ENCODE peak calls at places on chromosome 9, in eight cellular contexts. One of them, this sample, is unnamed.

GRCh38 chr9:87333802-87334201 is 163.9 kb upstream of the DAPK1 start:
- DNase-seq in adrenal gland: no peak
- DNase-seq in endodermal cell: no peak
- DNase-seq in BE2C: no peak
- DNase-seq in body of pancreas: no peak
- DNase-seq in right lobe of liver: no peak
- DNase-seq in choroid plexus epithelial cell: no peak
- DNase-seq in tibial nerve: no peak
- DNase-seq in this sample: no peak

GRCh38 chr9:16335788-16336580 is 534.5 kb downstream of the BNC2 start:
- DNase-seq in body of pancreas: peak; percentile 59
- DNase-seq in BE2C: no peak
- DNase-seq in adrenal gland: peak; percentile 94
- DNase-seq in endodermal cell: no peak
- DNase-seq in choroid plexus epithelial cell: peak; percentile 97
- DNase-seq in tibial nerve: peak; percentile 81
- DNase-seq in right lobe of liver: no peak
- DNase-seq in this sample: peak; percentile 94

GRCh38 chr9:81666123-81666522 is 23.2 kb downstream of the TLE1 start:
- DNase-seq in adrenal gland: no peak
- DNase-seq in tibial nerve: no peak
- DNase-seq in BE2C: no peak
- DNase-seq in right lobe of liver: no peak
- DNase-seq in body of pancreas: no peak
- DNase-seq in endodermal cell: no peak
- DNase-seq in choroid plexus epithelial cell: no peak
- DNase-seq in this sample: no peak

GRCh38 chr9:19994296-19994695 is 205.5 kb upstream of the SLC24A2 start:
- DNase-seq in endodermal cell: no peak
- DNase-seq in body of pancreas: no peak
- DNase-seq in right lobe of liver: no peak
- DNase-seq in tibial nerve: no peak
- DNase-seq in choroid plexus epithelial cell: no peak
- DNase-seq in adrenal gland: no peak
- DNase-seq in BE2C: no peak
- DNase-seq in this sample: no peak

GRCh38 chr9:3868466-3868865 is 342.7 kb upstream of the RFX3 start:
- DNase-seq in endodermal cell: no peak
- DNase-seq in right lobe of liver: no peak
- DNase-seq in BE2C: no peak
- DNase-seq in choroid plexus epithelial cell: no peak
- DNase-seq in adrenal gland: no peak
- DNase-seq in body of pancreas: no peak
- DNase-seq in tibial nerve: no peak
- DNase-seq in this sample: no peak

GRCh38 chr9:69877852-69878507 is 57.4 kb downstream of the CFAP95 start:
- DNase-seq in adrenal gland: no peak
- DNase-seq in BE2C: no peak
- DNase-seq in tibial nerve: peak; percentile 18
- DNase-seq in right lobe of liver: no peak
- DNase-seq in choroid plexus epithelial cell: peak; percentile 65
- DNase-seq in endodermal cell: no peak
- DNase-seq in body of pancreas: no peak
- DNase-seq in this sample: no peak

GRCh38 chr9:32360983-32361673 is 23.3 kb upstream of the ACO1 start:
- DNase-seq in right lobe of liver: no peak
- DNase-seq in body of pancreas: no peak
- DNase-seq in BE2C: no peak
- DNase-seq in endodermal cell: no peak
- DNase-seq in choroid plexus epithelial cell: no peak
- DNase-seq in tibial nerve: no peak
- DNase-seq in adrenal gland: no peak
- DNase-seq in this sample: no peak

GRCh38 chr9:28774433-28775029 is 1201.2 kb upstream of the C9orf72 start:
- DNase-seq in tibial nerve: no peak
- DNase-seq in body of pancreas: no peak
- DNase-seq in BE2C: no peak
- DNase-seq in adrenal gland: no peak
- DNase-seq in endodermal cell: no peak
- DNase-seq in choroid plexus epithelial cell: peak; percentile 67
- DNase-seq in right lobe of liver: no peak
- DNase-seq in this sample: no peak

GRCh38 chr9:87854563-87854962 is 28.1 kb upstream of the SPATA31E1 start:
- DNase-seq in choroid plexus epithelial cell: no peak
- DNase-seq in endodermal cell: peak; percentile 8
- DNase-seq in right lobe of liver: no peak
- DNase-seq in adrenal gland: no peak
- DNase-seq in tibial nerve: no peak
- DNase-seq in BE2C: no peak
- DNase-seq in body of pancreas: no peak
- DNase-seq in this sample: no peak

GRCh38 chr9:113620377-113621161 is 157.0 kb downstream of the RGS3 start:
- DNase-seq in endodermal cell: peak; percentile 89
- DNase-seq in tibial nerve: peak; percentile 48
- DNase-seq in body of pancreas: peak; percentile 92
- DNase-seq in BE2C: peak; percentile 84
- DNase-seq in right lobe of liver: peak; percentile 64
- DNase-seq in choroid plexus epithelial cell: peak; percentile 91
- DNase-seq in adrenal gland: peak; percentile 88
- DNase-seq in this sample: peak; percentile 84

GRCh38 chr9:127942152-127943010 is 4.7 kb upstream of the DPM2 start:
- DNase-seq in body of pancreas: peak; percentile 65
- DNase-seq in adrenal gland: peak; percentile 71
- DNase-seq in choroid plexus epithelial cell: peak; percentile 77
- DNase-seq in BE2C: peak; percentile 80
- DNase-seq in right lobe of liver: no peak
- DNase-seq in tibial nerve: no peak
- DNase-seq in endodermal cell: peak; percentile 93
- DNase-seq in this sample: peak; percentile 85

GRCh38 chr9:95719354-95719753 is 156.1 kb upstream of the ERCC6L2 start:
- DNase-seq in body of pancreas: no peak
- DNase-seq in adrenal gland: no peak
- DNase-seq in endodermal cell: peak; percentile 4
- DNase-seq in tibial nerve: no peak
- DNase-seq in BE2C: no peak
- DNase-seq in right lobe of liver: no peak
- DNase-seq in choroid plexus epithelial cell: no peak
- DNase-seq in this sample: no peak

GRCh38 chr9:16203735-16204573 is 651.1 kb downstream of the CCDC171 start:
- DNase-seq in right lobe of liver: no peak
- DNase-seq in choroid plexus epithelial cell: no peak
- DNase-seq in BE2C: no peak
- DNase-seq in body of pancreas: no peak
- DNase-seq in tibial nerve: no peak
- DNase-seq in endodermal cell: no peak
- DNase-seq in adrenal gland: no peak
- DNase-seq in this sample: no peak

GRCh38 chr9:17594961-17595360 is 16.1 kb downstream of the SH3GL2 start:
- DNase-seq in tibial nerve: no peak
- DNase-seq in BE2C: no peak
- DNase-seq in right lobe of liver: no peak
- DNase-seq in adrenal gland: no peak
- DNase-seq in choroid plexus epithelial cell: no peak
- DNase-seq in body of pancreas: no peak
- DNase-seq in endodermal cell: no peak
- DNase-seq in this sample: no peak

GRCh38 chr9:32350682-32351081 is 33.8 kb upstream of the ACO1 start:
- DNase-seq in choroid plexus epithelial cell: peak; percentile 58
- DNase-seq in endodermal cell: no peak
- DNase-seq in tibial nerve: no peak
- DNase-seq in BE2C: no peak
- DNase-seq in body of pancreas: no peak
- DNase-seq in adrenal gland: no peak
- DNase-seq in right lobe of liver: no peak
- DNase-seq in this sample: no peak

DNA sequence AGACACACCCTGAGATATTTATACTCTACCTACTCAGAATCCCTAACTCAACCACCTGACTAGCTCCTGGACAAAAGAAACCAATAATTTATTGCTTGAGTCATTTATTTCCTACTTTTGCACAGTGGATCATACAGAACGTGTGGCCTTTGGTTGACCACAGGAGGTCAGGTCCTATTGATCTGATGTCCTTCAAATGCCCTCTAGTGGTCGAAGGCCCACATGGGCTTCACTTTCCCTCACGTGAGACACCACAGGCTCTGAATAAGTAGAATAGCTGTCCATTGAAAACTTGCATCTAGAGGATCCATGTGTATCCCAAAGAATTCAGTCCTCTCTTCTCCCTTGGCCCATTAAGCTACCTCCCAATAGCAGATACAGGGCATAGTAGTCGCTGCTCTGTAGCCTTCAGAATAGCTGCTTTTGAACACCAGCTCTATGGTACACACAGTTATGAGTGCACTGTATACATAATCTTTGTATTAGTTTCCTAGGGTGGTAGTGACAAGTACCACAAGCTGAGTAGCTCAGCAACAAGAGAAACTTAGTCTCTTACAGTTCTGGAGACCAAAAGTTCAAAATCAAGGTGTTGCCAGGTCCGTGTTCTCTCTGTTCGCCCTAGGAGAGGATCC is 177.6 kb upstream of the SMARCA2 start:
- DNase-seq in tibial nerve: peak; percentile 9
- DNase-seq in right lobe of liver: no peak
- DNase-seq in endodermal cell: peak; percentile 89
- DNase-seq in body of pancreas: peak; percentile 28
- DNase-seq in adrenal gland: no peak
- DNase-seq in BE2C: no peak
- DNase-seq in choroid plexus epithelial cell: peak; percentile 13
- DNase-seq in this sample: no peak
- TF ChIP-seq CTCF in tibial nerve: no peak
- TF ChIP-seq CTCF in right lobe of liver: no peak
- TF ChIP-seq CTCF in endodermal cell: peak; percentile 90
- TF ChIP-seq CTCF in body of pancreas: peak; percentile 32
- TF ChIP-seq CTCF in adrenal gland: no peak
- TF ChIP-seq CTCF in BE2C: peak; percentile 32
- TF ChIP-seq CTCF in choroid plexus epithelial cell: peak; percentile 17
- TF ChIP-seq CTCF in this sample: peak; percentile 38

GRCh38 chr9:25678147-25678666 is at the start of gene TUSC1:
- DNase-seq in tibial nerve: peak; percentile 60
- DNase-seq in adrenal gland: peak; percentile 89
- DNase-seq in body of pancreas: peak; percentile 86
- DNase-seq in endodermal cell: peak; percentile 72
- DNase-seq in BE2C: peak; percentile 94
- DNase-seq in right lobe of liver: peak; percentile 90
- DNase-seq in choroid plexus epithelial cell: peak; percentile 63
- DNase-seq in this sample: peak; percentile 90
- TF ChIP-seq CTCF in tibial nerve: peak; percentile 79
- TF ChIP-seq CTCF in adrenal gland: no peak
- TF ChIP-seq CTCF in body of pancreas: peak; percentile 47
- TF ChIP-seq CTCF in endodermal cell: no peak
- TF ChIP-seq CTCF in BE2C: no peak
- TF ChIP-seq CTCF in right lobe of liver: peak; percentile 31
- TF ChIP-seq CTCF in choroid plexus epithelial cell: no peak
- TF ChIP-seq CTCF in this sample: no peak

DNA sequence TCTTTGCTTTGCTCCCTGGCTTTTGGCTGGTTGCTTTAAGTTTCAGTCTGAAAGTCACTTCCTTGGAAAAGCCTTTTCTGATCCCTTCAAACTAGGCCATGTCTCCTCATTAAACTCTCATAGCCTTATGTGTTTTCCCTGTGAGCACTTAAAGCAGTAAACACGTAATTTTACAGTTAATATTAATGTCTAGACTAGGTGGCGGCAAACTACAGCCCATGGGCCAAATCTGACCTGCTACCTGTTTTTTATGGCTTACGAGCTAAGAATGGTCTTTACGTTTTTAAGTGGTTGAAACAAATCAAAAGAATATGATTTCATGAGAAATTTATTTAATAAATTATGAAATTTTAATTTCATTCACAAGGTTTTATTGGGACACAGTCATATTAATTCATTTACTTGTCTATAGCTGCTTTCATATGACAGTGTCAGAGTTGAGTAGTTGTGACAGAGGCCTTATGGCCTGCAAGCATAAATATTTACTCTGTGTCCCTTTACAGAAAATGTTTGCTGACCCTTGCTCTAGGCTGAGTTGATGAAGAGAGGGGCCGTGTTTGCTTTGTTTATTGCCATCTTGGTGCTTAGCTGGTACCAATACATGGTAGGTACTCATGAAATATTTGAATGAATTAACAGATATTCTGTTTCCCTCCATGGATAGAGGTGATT is 7.4 kb downstream of the SLC44A1 start:
- DNase-seq in BE2C: no peak
- DNase-seq in choroid plexus epithelial cell: no peak
- DNase-seq in endodermal cell: no peak
- DNase-seq in tibial nerve: no peak
- DNase-seq in right lobe of liver: no peak
- DNase-seq in body of pancreas: no peak
- DNase-seq in adrenal gland: no peak
- DNase-seq in this sample: no peak
- TF ChIP-seq CTCF in BE2C: no peak
- TF ChIP-seq CTCF in choroid plexus epithelial cell: no peak
- TF ChIP-seq CTCF in endodermal cell: no peak
- TF ChIP-seq CTCF in tibial nerve: no peak
- TF ChIP-seq CTCF in right lobe of liver: no peak
- TF ChIP-seq CTCF in body of pancreas: peak; percentile 20
- TF ChIP-seq CTCF in adrenal gland: no peak
- TF ChIP-seq CTCF in this sample: no peak

GRCh38 chr9:1514241-1514640 is 464.1 kb downstream of the DMRT2 start:
- DNase-seq in BE2C: no peak
- DNase-seq in tibial nerve: no peak
- DNase-seq in choroid plexus epithelial cell: no peak
- DNase-seq in endodermal cell: no peak
- DNase-seq in adrenal gland: no peak
- DNase-seq in right lobe of liver: no peak
- DNase-seq in body of pancreas: no peak
- DNase-seq in this sample: no peak
- TF ChIP-seq CTCF in BE2C: no peak
- TF ChIP-seq CTCF in tibial nerve: no peak
- TF ChIP-seq CTCF in choroid plexus epithelial cell: no peak
- TF ChIP-seq CTCF in endodermal cell: no peak
- TF ChIP-seq CTCF in adrenal gland: no peak
- TF ChIP-seq CTCF in right lobe of liver: no peak
- TF ChIP-seq CTCF in body of pancreas: no peak
- TF ChIP-seq CTCF in this sample: no peak

This sample was measured in right atrium auricular region.